ENCODE peak calls at places on chromosomes 11 and 22, in five cellular contexts. One of them, this sample, is unnamed.

GRCh38 chr11:90594658-90595057 is 371.8 kb upstream of the CHORDC1 start:
- DNase-seq in neural progenitor cell: no peak
- DNase-seq in iris pigment epithelial cell: no peak
- DNase-seq in ELR: no peak
- DNase-seq in sciatic nerve: no peak
- DNase-seq in this sample: no peak

GRCh38 chr11:15523576-15523975 is 408.9 kb downstream of the INSC start:
- DNase-seq in neural progenitor cell: no peak
- DNase-seq in iris pigment epithelial cell: no peak
- DNase-seq in ELR: no peak
- DNase-seq in sciatic nerve: no peak
- DNase-seq in this sample: no peak

GRCh38 chr22:18035740-18036139 is 11.4 kb upstream of the MICAL3 start:
- DNase-seq in neural progenitor cell: no peak
- DNase-seq in iris pigment epithelial cell: peak
- DNase-seq in ELR: no peak
- DNase-seq in sciatic nerve: peak
- DNase-seq in this sample: peak

GRCh38 chr11:116517584-116517983 is 255.2 kb downstream of the BUD13 start:
- DNase-seq in neural progenitor cell: no peak
- DNase-seq in iris pigment epithelial cell: no peak
- DNase-seq in ELR: no peak
- DNase-seq in sciatic nerve: no peak
- DNase-seq in this sample: no peak

GRCh38 chr11:130029137-130029536 is 26.5 kb upstream of the PRDM10 start:
- DNase-seq in neural progenitor cell: peak
- DNase-seq in iris pigment epithelial cell: no peak
- DNase-seq in ELR: no peak
- DNase-seq in sciatic nerve: no peak
- DNase-seq in this sample: no peak

GRCh38 chr22:19393704-19394103 is 37.8 kb downstream of the HIRA start:
- DNase-seq in neural progenitor cell: no peak
- DNase-seq in iris pigment epithelial cell: no peak
- DNase-seq in ELR: no peak
- DNase-seq in sciatic nerve: no peak
- DNase-seq in this sample: no peak

GRCh38 chr11:108069947-108070346 is 51.4 kb upstream of the ACAT1 start:
- DNase-seq in neural progenitor cell: no peak
- DNase-seq in iris pigment epithelial cell: peak
- DNase-seq in ELR: peak
- DNase-seq in sciatic nerve: no peak
- DNase-seq in this sample: no peak

GRCh38 chr22:21937821-21938070 is 14.9 kb downstream of the PPM1F start:
- DNase-seq in neural progenitor cell: no peak
- DNase-seq in iris pigment epithelial cell: peak
- DNase-seq in ELR: no peak
- DNase-seq in sciatic nerve: no peak
- DNase-seq in this sample: no peak

GRCh38 chr11:69879734-69880005 is 60.5 kb upstream of the FGF3 start:
- DNase-seq in neural progenitor cell: no peak
- DNase-seq in iris pigment epithelial cell: no peak
- DNase-seq in ELR: no peak
- DNase-seq in sciatic nerve: peak
- DNase-seq in this sample: peak

GRCh38 chr22:23393721-23394320 is 186.3 kb downstream of the IGLL1 start:
- DNase-seq in neural progenitor cell: no peak
- DNase-seq in iris pigment epithelial cell: no peak
- DNase-seq in ELR: no peak
- DNase-seq in sciatic nerve: no peak
- DNase-seq in this sample: peak

GRCh38 chr11:126167476-126167875 is 44.0 kb downstream of the RPUSD4 start:
- DNase-seq in neural progenitor cell: no peak
- DNase-seq in iris pigment epithelial cell: no peak
- DNase-seq in ELR: no peak
- DNase-seq in sciatic nerve: no peak
- DNase-seq in this sample: no peak

GRCh38 chr11:11965192-11965591 is 43.2 kb downstream of the DKK3 start:
- DNase-seq in neural progenitor cell: no peak
- DNase-seq in iris pigment epithelial cell: no peak
- DNase-seq in ELR: no peak
- DNase-seq in sciatic nerve: no peak
- DNase-seq in this sample: no peak

GRCh38 chr11:78821371-78822306 is 247.0 kb upstream of the NARS2 start:
- DNase-seq in neural progenitor cell: no peak
- DNase-seq in iris pigment epithelial cell: no peak
- DNase-seq in ELR: no peak
- DNase-seq in sciatic nerve: no peak
- DNase-seq in this sample: no peak

GRCh38 chr11:10325398-10326079 is 20.7 kb downstream of the ADM start:
- DNase-seq in neural progenitor cell: no peak
- DNase-seq in iris pigment epithelial cell: peak
- DNase-seq in ELR: peak
- DNase-seq in sciatic nerve: no peak
- DNase-seq in this sample: no peak

GRCh38 chr11:119448380-119448779 is 25.4 kb upstream of the THY1 start:
- DNase-seq in neural progenitor cell: no peak
- DNase-seq in iris pigment epithelial cell: no peak
- DNase-seq in ELR: no peak
- DNase-seq in sciatic nerve: no peak
- DNase-seq in this sample: no peak

GRCh38 chr11:46920709-46921108 is 2.4 kb upstream of the LRP4 start:
- DNase-seq in neural progenitor cell: no peak
- DNase-seq in iris pigment epithelial cell: peak
- DNase-seq in ELR: peak
- DNase-seq in sciatic nerve: no peak
- DNase-seq in this sample: no peak